ENCODE peak calls at places on chromosomes 4 and X, in nine cellular contexts. One of them, this sample, is unnamed.
A peak's percentile ranks its signal among the peaks of the same experiment; 100 is the strongest.

GRCh38 chrX:48918644-48919340 is at the start of gene PIM2:
- DNase-seq in neural progenitor cell: peak; percentile 96
- DNase-seq in aorta: peak; percentile 93
- DNase-seq in cardiac muscle cell: peak; percentile 99
- DNase-seq in CD8-positive, alpha-beta T cell: peak; percentile 95
- DNase-seq in GM23248: peak; percentile 82
- DNase-seq in OCI-LY7: peak; percentile 95
- DNase-seq in adrenal gland: peak; percentile 90
- DNase-seq in prostate gland: peak; percentile 93
- DNase-seq in this sample: peak; percentile 71

GRCh38 chr4:127048371-127049085 is 584.2 kb upstream of the INTU start:
- DNase-seq in GM23248: no peak
- DNase-seq in adrenal gland: no peak
- DNase-seq in neural progenitor cell: peak; percentile 8
- DNase-seq in cardiac muscle cell: no peak
- DNase-seq in aorta: no peak
- DNase-seq in prostate gland: no peak
- DNase-seq in CD8-positive, alpha-beta T cell: no peak
- DNase-seq in OCI-LY7: no peak
- DNase-seq in this sample: no peak

GRCh38 chr4:158578476-158578875 is 56.8 kb downstream of the RXFP1 start:
- DNase-seq in prostate gland: no peak
- DNase-seq in aorta: no peak
- DNase-seq in adrenal gland: no peak
- DNase-seq in GM23248: peak; percentile 56
- DNase-seq in cardiac muscle cell: peak; percentile 31
- DNase-seq in OCI-LY7: peak; percentile 4
- DNase-seq in neural progenitor cell: no peak
- DNase-seq in CD8-positive, alpha-beta T cell: no peak
- DNase-seq in this sample: no peak

GRCh38 chr4:83961575-83961974 is 425.7 kb downstream of the GPAT3 start:
- DNase-seq in aorta: no peak
- DNase-seq in adrenal gland: no peak
- DNase-seq in CD8-positive, alpha-beta T cell: no peak
- DNase-seq in GM23248: peak; percentile 44
- DNase-seq in OCI-LY7: no peak
- DNase-seq in cardiac muscle cell: no peak
- DNase-seq in prostate gland: no peak
- DNase-seq in neural progenitor cell: no peak
- DNase-seq in this sample: no peak

GRCh38 chr4:128385683-128386304 is 98.2 kb upstream of the PGRMC2 start:
- DNase-seq in CD8-positive, alpha-beta T cell: no peak
- DNase-seq in prostate gland: peak; percentile 34
- DNase-seq in OCI-LY7: no peak
- DNase-seq in cardiac muscle cell: no peak
- DNase-seq in neural progenitor cell: no peak
- DNase-seq in aorta: no peak
- DNase-seq in adrenal gland: no peak
- DNase-seq in GM23248: peak; percentile 56
- DNase-seq in this sample: no peak

GRCh38 chr4:128347175-128347868 is 59.7 kb upstream of the PGRMC2 start:
- DNase-seq in neural progenitor cell: no peak
- DNase-seq in adrenal gland: no peak
- DNase-seq in CD8-positive, alpha-beta T cell: no peak
- DNase-seq in prostate gland: no peak
- DNase-seq in GM23248: peak; percentile 54
- DNase-seq in cardiac muscle cell: no peak
- DNase-seq in aorta: no peak
- DNase-seq in OCI-LY7: no peak
- DNase-seq in this sample: no peak

GRCh38 chrX:116318672-116319071 is 117.7 kb upstream of the SLC6A14 start:
- DNase-seq in cardiac muscle cell: no peak
- DNase-seq in prostate gland: no peak
- DNase-seq in aorta: no peak
- DNase-seq in GM23248: no peak
- DNase-seq in CD8-positive, alpha-beta T cell: no peak
- DNase-seq in adrenal gland: no peak
- DNase-seq in OCI-LY7: no peak
- DNase-seq in neural progenitor cell: no peak
- DNase-seq in this sample: no peak

GRCh38 chr4:3706111-3706511 is 60.1 kb upstream of the ADRA2C start:
- DNase-seq in neural progenitor cell: no peak
- DNase-seq in OCI-LY7: no peak
- DNase-seq in CD8-positive, alpha-beta T cell: peak; percentile 7
- DNase-seq in prostate gland: no peak
- DNase-seq in adrenal gland: no peak
- DNase-seq in cardiac muscle cell: no peak
- DNase-seq in GM23248: no peak
- DNase-seq in aorta: peak; percentile 51
- DNase-seq in this sample: no peak

GRCh38 chrX:150692837-150693781 is at the start of gene MTMR1:
- DNase-seq in CD8-positive, alpha-beta T cell: peak; percentile 73
- DNase-seq in GM23248: peak; percentile 49
- DNase-seq in adrenal gland: no peak
- DNase-seq in cardiac muscle cell: peak; percentile 55
- DNase-seq in OCI-LY7: peak; percentile 73
- DNase-seq in neural progenitor cell: peak; percentile 68
- DNase-seq in prostate gland: peak; percentile 19
- DNase-seq in aorta: peak; percentile 76
- DNase-seq in this sample: no peak

GRCh38 chr4:188006285-188006848 is 10.8 kb downstream of the ZFP42 start:
- DNase-seq in aorta: no peak
- DNase-seq in OCI-LY7: no peak
- DNase-seq in neural progenitor cell: no peak
- DNase-seq in adrenal gland: no peak
- DNase-seq in cardiac muscle cell: no peak
- DNase-seq in GM23248: no peak
- DNase-seq in CD8-positive, alpha-beta T cell: no peak
- DNase-seq in prostate gland: no peak
- DNase-seq in this sample: no peak

GRCh38 chrX:111822191-111822590 is 53.8 kb upstream of the TRPC5OS start:
- DNase-seq in prostate gland: no peak
- DNase-seq in GM23248: no peak
- DNase-seq in OCI-LY7: no peak
- DNase-seq in cardiac muscle cell: no peak
- DNase-seq in adrenal gland: no peak
- DNase-seq in aorta: no peak
- DNase-seq in CD8-positive, alpha-beta T cell: no peak
- DNase-seq in neural progenitor cell: no peak
- DNase-seq in this sample: no peak

GRCh38 chr4:90357117-90357710 is 230.0 kb downstream of the CCSER1 start:
- DNase-seq in CD8-positive, alpha-beta T cell: no peak
- DNase-seq in aorta: no peak
- DNase-seq in prostate gland: no peak
- DNase-seq in adrenal gland: no peak
- DNase-seq in cardiac muscle cell: peak; percentile 69
- DNase-seq in OCI-LY7: peak; percentile 29
- DNase-seq in neural progenitor cell: peak; percentile 61
- DNase-seq in GM23248: peak; percentile 67
- DNase-seq in this sample: no peak

GRCh38 chrX:51876441-51876840 is 17.0 kb upstream of the MAGED1 start:
- DNase-seq in GM23248: peak; percentile 60
- DNase-seq in cardiac muscle cell: no peak
- DNase-seq in adrenal gland: no peak
- DNase-seq in aorta: no peak
- DNase-seq in CD8-positive, alpha-beta T cell: no peak
- DNase-seq in neural progenitor cell: no peak
- DNase-seq in OCI-LY7: no peak
- DNase-seq in prostate gland: no peak
- DNase-seq in this sample: no peak

GRCh38 chr4:124105212-124105611 is 607.3 kb downstream of the ANKRD50 start:
- DNase-seq in prostate gland: no peak
- DNase-seq in adrenal gland: no peak
- DNase-seq in GM23248: peak; percentile 54
- DNase-seq in neural progenitor cell: no peak
- DNase-seq in aorta: no peak
- DNase-seq in CD8-positive, alpha-beta T cell: no peak
- DNase-seq in OCI-LY7: no peak
- DNase-seq in cardiac muscle cell: no peak
- DNase-seq in this sample: no peak

GRCh38 chrX:6071755-6072154 is 156.9 kb downstream of the NLGN4X start:
- DNase-seq in CD8-positive, alpha-beta T cell: no peak
- DNase-seq in prostate gland: no peak
- DNase-seq in GM23248: no peak
- DNase-seq in OCI-LY7: no peak
- DNase-seq in cardiac muscle cell: no peak
- DNase-seq in adrenal gland: no peak
- DNase-seq in aorta: no peak
- DNase-seq in neural progenitor cell: no peak
- DNase-seq in this sample: no peak

GRCh38 chr4:25368315-25368714 is 8.7 kb upstream of the ANAPC4 start:
- DNase-seq in adrenal gland: no peak
- DNase-seq in GM23248: no peak
- DNase-seq in neural progenitor cell: no peak
- DNase-seq in CD8-positive, alpha-beta T cell: no peak
- DNase-seq in aorta: no peak
- DNase-seq in OCI-LY7: no peak
- DNase-seq in cardiac muscle cell: peak; percentile 12
- DNase-seq in prostate gland: no peak
- DNase-seq in this sample: no peak

GRCh38 chr4:145566086-145566708 is 53.0 kb upstream of the MMAA start:
- DNase-seq in OCI-LY7: no peak
- DNase-seq in CD8-positive, alpha-beta T cell: no peak
- DNase-seq in prostate gland: no peak
- DNase-seq in cardiac muscle cell: no peak
- DNase-seq in aorta: peak; percentile 59
- DNase-seq in GM23248: no peak
- DNase-seq in neural progenitor cell: no peak
- DNase-seq in adrenal gland: no peak
- DNase-seq in this sample: peak; percentile 27

GRCh38 chr4:122555216-122555615 is 65.7 kb downstream of the IL21 start:
- DNase-seq in GM23248: no peak
- DNase-seq in OCI-LY7: no peak
- DNase-seq in CD8-positive, alpha-beta T cell: no peak
- DNase-seq in neural progenitor cell: no peak
- DNase-seq in aorta: no peak
- DNase-seq in adrenal gland: no peak
- DNase-seq in cardiac muscle cell: no peak
- DNase-seq in prostate gland: no peak
- DNase-seq in this sample: no peak

GRCh38 chrX:119755981-119756533 is 2.3 kb upstream of the SOWAHD start:
- DNase-seq in neural progenitor cell: no peak
- DNase-seq in adrenal gland: no peak
- DNase-seq in OCI-LY7: peak; percentile 60
- DNase-seq in GM23248: no peak
- DNase-seq in prostate gland: no peak
- DNase-seq in CD8-positive, alpha-beta T cell: peak; percentile 69
- DNase-seq in cardiac muscle cell: no peak
- DNase-seq in aorta: no peak
- DNase-seq in this sample: no peak

GRCh38 chr4:184450743-184451142 is 23.6 kb downstream of the IRF2 start:
- DNase-seq in OCI-LY7: no peak
- DNase-seq in neural progenitor cell: no peak
- DNase-seq in adrenal gland: no peak
- DNase-seq in CD8-positive, alpha-beta T cell: no peak
- DNase-seq in aorta: no peak
- DNase-seq in prostate gland: no peak
- DNase-seq in cardiac muscle cell: no peak
- DNase-seq in GM23248: peak; percentile 40
- DNase-seq in this sample: no peak

GRCh38 chr4:184456337-184456736 is 18.0 kb downstream of the IRF2 start:
- DNase-seq in CD8-positive, alpha-beta T cell: no peak
- DNase-seq in cardiac muscle cell: no peak
- DNase-seq in prostate gland: no peak
- DNase-seq in adrenal gland: no peak
- DNase-seq in neural progenitor cell: no peak
- DNase-seq in aorta: no peak
- DNase-seq in GM23248: no peak
- DNase-seq in OCI-LY7: no peak
- DNase-seq in this sample: no peak

GRCh38 chr4:184451726-184452125 is 22.6 kb downstream of the IRF2 start:
- DNase-seq in OCI-LY7: no peak
- DNase-seq in cardiac muscle cell: no peak
- DNase-seq in CD8-positive, alpha-beta T cell: no peak
- DNase-seq in GM23248: no peak
- DNase-seq in neural progenitor cell: no peak
- DNase-seq in adrenal gland: no peak
- DNase-seq in aorta: no peak
- DNase-seq in prostate gland: no peak
- DNase-seq in this sample: no peak

GRCh38 chr4:184455299-184455698 is 19.1 kb downstream of the IRF2 start:
- DNase-seq in GM23248: no peak
- DNase-seq in neural progenitor cell: no peak
- DNase-seq in CD8-positive, alpha-beta T cell: no peak
- DNase-seq in cardiac muscle cell: no peak
- DNase-seq in adrenal gland: no peak
- DNase-seq in prostate gland: no peak
- DNase-seq in OCI-LY7: no peak
- DNase-seq in aorta: no peak
- DNase-seq in this sample: no peak

GRCh38 chr4:184453402-184454160 is 20.8 kb downstream of the IRF2 start:
- DNase-seq in neural progenitor cell: peak; percentile 29
- DNase-seq in cardiac muscle cell: peak; percentile 22
- DNase-seq in OCI-LY7: peak; percentile 74
- DNase-seq in aorta: no peak
- DNase-seq in prostate gland: peak; percentile 27
- DNase-seq in GM23248: peak; percentile 91
- DNase-seq in CD8-positive, alpha-beta T cell: peak; percentile 58
- DNase-seq in adrenal gland: no peak
- DNase-seq in this sample: no peak
- H3K27ac ChIP-seq in neural progenitor cell: no peak overlapping the region
- H3K27ac ChIP-seq in cardiac muscle cell: no peak overlapping the region
- H3K27ac ChIP-seq in OCI-LY7: peak overlapping the region; percentile 33
- H3K27ac ChIP-seq in aorta: peak overlapping the region; percentile 14
- H3K27ac ChIP-seq in prostate gland: peak overlapping the region; percentile 51
- H3K27ac ChIP-seq in GM23248: peak overlapping the region; percentile 83
- H3K27ac ChIP-seq in CD8-positive, alpha-beta T cell: peak overlapping the region; percentile 25
- H3K27ac ChIP-seq in adrenal gland: peak overlapping the region; percentile 56
- H3K27ac ChIP-seq in this sample: no peak overlapping the region

GRCh38 chr4:186702297-186702696 is 21.4 kb downstream of the FAT1 start:
- DNase-seq in adrenal gland: no peak
- DNase-seq in cardiac muscle cell: no peak
- DNase-seq in GM23248: no peak
- DNase-seq in OCI-LY7: no peak
- DNase-seq in neural progenitor cell: no peak
- DNase-seq in prostate gland: no peak
- DNase-seq in CD8-positive, alpha-beta T cell: no peak
- DNase-seq in aorta: no peak
- DNase-seq in this sample: no peak
- H3K27ac ChIP-seq in adrenal gland: no peak overlapping the region
- H3K27ac ChIP-seq in cardiac muscle cell: no peak overlapping the region
- H3K27ac ChIP-seq in GM23248: peak overlapping the region; percentile 95
- H3K27ac ChIP-seq in OCI-LY7: no peak overlapping the region
- H3K27ac ChIP-seq in neural progenitor cell: peak overlapping the region; percentile 98
- H3K27ac ChIP-seq in prostate gland: no peak overlapping the region
- H3K27ac ChIP-seq in CD8-positive, alpha-beta T cell: no peak overlapping the region
- H3K27ac ChIP-seq in aorta: no peak overlapping the region
- H3K27ac ChIP-seq in this sample: no peak overlapping the region

GRCh38 chr4:168712316-168712855 is 215.5 kb downstream of the PALLD start:
- DNase-seq in aorta: no peak
- DNase-seq in CD8-positive, alpha-beta T cell: no peak
- DNase-seq in GM23248: no peak
- DNase-seq in OCI-LY7: no peak
- DNase-seq in neural progenitor cell: no peak
- DNase-seq in prostate gland: no peak
- DNase-seq in cardiac muscle cell: no peak
- DNase-seq in adrenal gland: no peak
- DNase-seq in this sample: no peak
- H3K27ac ChIP-seq in aorta: peak overlapping the region; percentile 42
- H3K27ac ChIP-seq in CD8-positive, alpha-beta T cell: no peak overlapping the region
- H3K27ac ChIP-seq in GM23248: peak overlapping the region; percentile 19
- H3K27ac ChIP-seq in OCI-LY7: no peak overlapping the region
- H3K27ac ChIP-seq in neural progenitor cell: no peak overlapping the region
- H3K27ac ChIP-seq in prostate gland: no peak overlapping the region
- H3K27ac ChIP-seq in cardiac muscle cell: no peak overlapping the region
- H3K27ac ChIP-seq in adrenal gland: no peak overlapping the region
- H3K27ac ChIP-seq in this sample: no peak overlapping the region

GRCh38 chr4:169274033-169274432 is 3.3 kb upstream of the SH3RF1 start:
- DNase-seq in CD8-positive, alpha-beta T cell: no peak
- DNase-seq in GM23248: no peak
- DNase-seq in adrenal gland: no peak
- DNase-seq in cardiac muscle cell: no peak
- DNase-seq in OCI-LY7: no peak
- DNase-seq in aorta: no peak
- DNase-seq in neural progenitor cell: no peak
- DNase-seq in prostate gland: no peak
- DNase-seq in this sample: no peak
- H3K27ac ChIP-seq in CD8-positive, alpha-beta T cell: no peak overlapping the region
- H3K27ac ChIP-seq in GM23248: no peak overlapping the region
- H3K27ac ChIP-seq in adrenal gland: no peak overlapping the region
- H3K27ac ChIP-seq in cardiac muscle cell: no peak overlapping the region
- H3K27ac ChIP-seq in OCI-LY7: no peak overlapping the region
- H3K27ac ChIP-seq in aorta: no peak overlapping the region
- H3K27ac ChIP-seq in neural progenitor cell: no peak overlapping the region
- H3K27ac ChIP-seq in prostate gland: no peak overlapping the region
- H3K27ac ChIP-seq in this sample: no peak overlapping the region